ENCODE peak calls at places on chromosomes 13 and 19, in six cellular contexts. Q, N, E, P, F and B are unnamed samples.

GRCh38 chr13:76890036-76890435 is 3.8 kb upstream of the KCTD12 start:
- DNase-seq in Q (no peak), N (no peak), P (no peak), E (no peak), F (no peak), B (no peak)

GRCh38 chr13:100753391-100753790 is 78.8 kb upstream of the TMTC4 start:
- DNase-seq in F (no peak), E (no peak), P (no peak), N (no peak), Q (no peak), B (no peak)

GRCh38 chr19:57559008-57559403 is 657 bp downstream of the ZNF550 start:
- DNase-seq in Q (peak), P (no peak), E (peak), F (peak), N (no peak), B (no peak)

GRCh38 chr13:100069278-100069677 is 19.6 kb upstream of the PCCA start:
- DNase-seq in N (no peak), P (no peak), F (no peak), E (no peak), Q (no peak), B (no peak)

GRCh38 chr19:402786-403185 is 6.2 kb downstream of the C2CD4C start:
- DNase-seq in F (no peak), E (no peak), Q (no peak), P (peak), N (no peak), B (no peak)

GRCh38 chr13:79692846-79693245 is 211.9 kb downstream of the NDFIP2 start:
- DNase-seq in F (no peak), E (no peak), N (no peak), P (no peak), Q (no peak), B (no peak)

GRCh38 chr13:70523622-70524021 is 415.4 kb upstream of the KLHL1 start:
- DNase-seq in E (no peak), N (no peak), P (no peak), Q (no peak), F (no peak), B (no peak)

GRCh38 chr19:13244920-13245319 is 94.7 kb downstream of the IER2 start:
- DNase-seq in Q (no peak), P (no peak), F (no peak), E (no peak), N (no peak), B (no peak)

GRCh38 chr19:1389033-1389940 is 5.6 kb downstream of the NDUFS7 start:
- DNase-seq in E (no peak), N (no peak), P (no peak), Q (no peak), F (no peak), B (no peak)

GRCh38 chr13:55576389-55576788 is 1564.3 kb upstream of the PRR20A start:
- DNase-seq in Q (no peak), F (no peak), P (no peak), E (no peak), N (no peak), B (no peak)
- H3K4me3 ChIP-seq in Q (no peak), F (no peak), P (no peak), E (no peak), N (no peak), B (no peak)

DNA sequence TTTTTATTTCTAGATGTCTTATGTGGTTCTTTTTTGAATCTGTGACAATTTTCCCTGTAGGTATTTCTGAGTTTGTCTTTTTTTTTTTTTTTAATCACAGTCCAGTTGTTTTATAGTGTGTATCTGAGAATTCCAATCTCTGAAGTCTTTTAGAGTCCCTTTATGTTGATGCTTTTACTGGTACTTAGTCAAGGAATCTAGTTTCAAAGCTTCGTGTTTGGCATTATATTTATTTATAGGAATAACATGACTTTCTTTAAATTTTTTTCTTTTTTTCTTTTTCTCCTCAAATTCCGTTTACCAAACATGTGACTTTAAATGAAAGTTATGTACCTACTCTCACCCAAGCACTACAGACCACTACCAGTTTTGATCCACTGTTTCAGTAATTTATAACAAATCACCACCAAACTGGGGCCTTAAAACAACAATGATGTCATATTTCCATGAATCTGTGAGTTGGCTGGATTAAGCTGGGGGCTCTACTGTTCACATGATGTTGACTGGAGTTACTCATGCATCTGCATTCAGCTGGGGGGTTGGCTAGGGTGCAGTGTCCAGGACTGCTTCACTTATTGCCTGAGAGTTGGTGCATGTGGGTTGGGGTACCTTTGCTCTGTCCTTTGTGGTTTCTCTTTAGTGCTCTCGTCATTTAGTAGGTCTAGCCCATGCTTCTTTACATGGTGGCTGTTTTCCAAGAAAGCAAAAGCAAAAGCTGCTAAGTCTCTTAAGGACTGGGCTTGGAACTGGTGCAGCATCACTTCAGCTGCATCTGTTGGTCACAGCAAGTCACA is 22.3 kb downstream of the KCTD4 start:
- DNase-seq in Q (no peak), F (no peak), E (no peak), N (no peak), P (no peak), B (no peak)
- H3K27ac ChIP-seq in Q (no peak), F (no peak), E (no peak), N (no peak), P (no peak), B (no peak)

DNA sequence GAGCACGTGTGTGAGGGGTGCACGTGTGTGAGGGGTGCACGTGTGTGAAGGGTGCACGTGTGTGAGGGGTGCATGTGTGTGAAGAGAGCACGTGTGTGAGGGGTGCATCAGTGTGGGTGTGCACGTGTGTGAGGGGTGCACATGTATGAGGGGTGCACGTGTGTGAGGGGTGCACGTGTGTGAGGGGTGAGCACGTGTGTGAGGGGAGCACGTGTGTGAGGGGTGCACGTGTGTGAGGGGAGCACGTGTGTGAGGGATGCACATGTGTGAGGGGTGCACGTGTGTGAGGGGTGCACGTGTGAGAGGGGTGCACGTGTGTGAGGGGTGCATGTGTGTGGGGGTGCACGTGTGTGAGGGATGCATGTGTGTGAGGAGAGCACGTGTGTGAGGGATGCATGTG is 15.7 kb downstream of the RASA3 start:
- DNase-seq in F (no peak), Q (no peak), E (no peak), N (no peak), P (peak), B (no peak)
- H3K4me3 ChIP-seq in F (no peak), Q (no peak), E (no peak), N (no peak), P (no peak), B (no peak)

GRCh38 chr13:93730780-93731179 is 504.2 kb downstream of the GPC6 start:
- DNase-seq in F (no peak), E (no peak), N (no peak), P (no peak), Q (no peak), B (no peak)

GRCh38 chr13:93736909-93737308 is 510.3 kb downstream of the GPC6 start:
- DNase-seq in P (no peak), E (no peak), Q (peak), N (no peak), F (no peak), B (no peak)

GRCh38 chr13:93740334-93740733 is 513.7 kb downstream of the GPC6 start:
- DNase-seq in Q (no peak), E (no peak), P (no peak), F (no peak), N (no peak), B (no peak)

GRCh38 chr13:93736111-93736510 is 509.5 kb downstream of the GPC6 start:
- DNase-seq in F (no peak), N (no peak), P (no peak), E (no peak), Q (no peak), B (no peak)
- H3K27ac ChIP-seq in F (no peak), N (no peak), P (no peak), E (no peak), Q (no peak), B (no peak)

DNA sequence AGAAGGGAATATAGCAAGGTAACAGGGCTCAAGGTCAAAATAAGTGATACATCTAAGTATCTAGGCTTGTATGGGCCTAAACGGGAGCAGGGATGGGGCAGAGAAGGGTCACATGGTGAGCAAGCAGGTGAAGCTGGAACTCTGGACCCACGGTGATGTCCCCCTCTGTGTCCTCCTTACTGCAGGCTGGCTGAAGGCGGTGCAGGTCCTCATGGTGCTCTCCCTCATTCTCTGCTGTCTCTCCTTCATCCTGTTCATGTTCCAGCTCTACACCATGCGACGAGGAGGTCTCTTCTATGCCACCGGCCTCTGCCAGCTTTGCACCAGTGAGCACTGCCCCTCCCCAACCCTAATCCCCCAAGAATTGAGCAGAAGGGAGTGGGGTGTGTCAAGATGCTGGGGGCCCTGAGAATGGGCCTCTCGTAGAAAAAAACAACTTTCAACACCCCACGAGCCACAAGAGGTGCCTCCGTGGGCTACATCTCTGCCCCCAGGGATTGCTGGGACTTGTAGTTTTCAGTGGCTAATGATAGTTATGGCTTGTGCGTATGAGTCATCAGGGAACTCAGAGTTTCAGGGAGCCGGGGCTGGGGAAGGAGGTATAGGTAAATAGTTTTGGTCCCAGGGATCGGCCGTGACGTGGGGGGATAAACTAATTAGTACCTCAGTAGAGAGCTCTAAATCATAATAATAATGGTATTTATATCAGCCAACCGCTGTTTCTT is 4.0 kb downstream of the EMP3 start:
- DNase-seq in F (no peak), N (no peak), E (no peak), P (peak), Q (no peak), B (no peak)
- H3K4me3 ChIP-seq in F (peak), N (peak), E (peak), P (no peak), Q (no peak), B (no peak)